ENCODE peak calls at places on chromosome 5, in six cellular contexts. K is sigmoid colon, N is heart right ventricle, D is mesenchymal stem cell, A is A549, L is fibroblast of lung. H is an unnamed sample.

GRCh38 chr5:112154940-112155686 is 264.0 kb downstream of the EPB41L4A start:
- DNase-seq in K (no peak), N (no peak), D (peak; percentile 17), A (no peak), L (no peak), H (no peak)

GRCh38 chr5:157574456-157575095 is 999 bp downstream of the ADAM19 start:
- DNase-seq in K (peak; percentile 76), N (peak; percentile 36), D (peak; percentile 53), A (no peak), L (no peak), H (no peak)

GRCh38 chr5:131171276-131171815 is 602 bp downstream of the LYRM7 start:
- DNase-seq in K (no peak), N (no peak), D (no peak), A (no peak), L (no peak), H (no peak)

GRCh38 chr5:115816226-115817042 is at the start of gene CDO1:
- DNase-seq in K (peak; percentile 71), N (peak; percentile 60), D (peak; percentile 68), A (no peak), L (peak; percentile 80), H (no peak)

GRCh38 chr5:33637011-33637410 is 196.2 kb downstream of the TARS1 start:
- DNase-seq in K (no peak), N (no peak), D (no peak), A (no peak), L (no peak), H (no peak)

GRCh38 chr5:79924936-79925893 is 65.8 kb downstream of the MTX3 start:
- DNase-seq in K (no peak), N (no peak), D (peak; percentile 2), A (no peak), L (peak; percentile 53), H (no peak)

GRCh38 chr5:33649801-33650482 is 209.2 kb downstream of the TARS1 start:
- DNase-seq in K (no peak), N (no peak), D (peak; percentile 39), A (no peak), L (peak; percentile 33), H (no peak)

GRCh38 chr5:32836176-32836575 is 125.1 kb downstream of the NPR3 start:
- DNase-seq in K (no peak), N (no peak), D (no peak), A (no peak), L (no peak), H (no peak)

GRCh38 chr5:68368686-68369359 is 153.3 kb downstream of the PIK3R1 start:
- DNase-seq in K (no peak), N (no peak), D (no peak), A (no peak), L (peak; percentile 11), H (no peak)

GRCh38 chr5:18281947-18282557 is 647.8 kb downstream of the TAF11L14 start:
- DNase-seq in K (no peak), N (no peak), D (peak; percentile 61), A (peak; percentile 67), L (peak; percentile 75), H (no peak)

GRCh38 chr5:94545870-94546625 is 72.4 kb downstream of the KIAA0825 start:
- DNase-seq in K (no peak), N (peak; percentile 5), D (no peak), A (no peak), L (no peak), H (no peak)

GRCh38 chr5:107486489-107486888 is 184.2 kb downstream of the EFNA5 start:
- DNase-seq in K (no peak), N (no peak), D (peak; percentile 80), A (no peak), L (no peak), H (no peak)

GRCh38 chr5:135549413-135549812 is 13.6 kb upstream of the NEUROG1 start:
- DNase-seq in K (no peak), N (no peak), D (no peak), A (no peak), L (no peak), H (no peak)

GRCh38 chr5:44387911-44388310 is 1.3 kb downstream of the FGF10 start:
- DNase-seq in K (no peak), N (no peak), D (no peak), A (no peak), L (no peak), H (no peak)

GRCh38 chr5:44389410-44389879 is at the start of gene FGF10:
- DNase-seq in K (peak; percentile 79), N (peak; percentile 4), D (peak; percentile 22), A (no peak), L (peak; percentile 40), H (no peak)

GRCh38 chr5:44388504-44389409 is 463 bp downstream of the FGF10 start:
- DNase-seq in K (peak; percentile 77), N (no peak), D (peak; percentile 23), A (no peak), L (peak; percentile 47), H (no peak)

GRCh38 chr5:44387391-44387790 is 1.8 kb downstream of the FGF10 start:
- DNase-seq in K (no peak), N (no peak), D (no peak), A (no peak), L (peak; percentile 52), H (no peak)

GRCh38 chr5:44390332-44390731 is 1.1 kb upstream of the FGF10 start:
- DNase-seq in K (no peak), N (no peak), D (no peak), A (no peak), L (no peak), H (no peak)
- H3K27ac ChIP-seq in K (peak overlapping the region; percentile 83), N (no peak overlapping the region), D (no peak overlapping the region), A (no peak overlapping the region), L (no peak overlapping the region), H (no peak overlapping the region)

GRCh38 chr5:172736524-172737135 is 34.4 kb downstream of the DUSP1 start:
- DNase-seq in K (no peak), N (no peak), D (peak; percentile 51), A (no peak), L (peak; percentile 34), H (no peak)
- H3K4me1 ChIP-seq in K (peaks cover 55% of the 10 kb centered on the region), N (peaks cover 36% of the 10 kb centered on the region), D (peaks cover 40% of the 10 kb centered on the region), A (peaks cover 33% of the 10 kb centered on the region), L (peaks cover 27% of the 10 kb centered on the region), H (peaks cover 37% of the 10 kb centered on the region)

GRCh38 chr5:146656638-146657037 is 140.6 kb upstream of the GPR151 start:
- DNase-seq in K (no peak), N (no peak), D (no peak), A (no peak), L (no peak), H (no peak)
- H3K27ac ChIP-seq in K (no peak overlapping the region), N (no peak overlapping the region), D (no peak overlapping the region), A (no peak overlapping the region), L (no peak overlapping the region), H (no peak overlapping the region)

GRCh38 chr5:149782018-149782899 is 52.1 kb downstream of the PPARGC1B start:
- DNase-seq in K (no peak), N (peak; percentile 63), D (no peak), A (no peak), L (no peak), H (no peak)
- H3K4me1 ChIP-seq in K (peaks cover 79% of the 10 kb centered on the region), N (peaks cover 64% of the 10 kb centered on the region), D (peaks cover 8% of the 10 kb centered on the region), A (peaks cover 13% of the 10 kb centered on the region), L (no peaks in the 10 kb centered on the region), H (no peaks in the 10 kb centered on the region)

DNA sequence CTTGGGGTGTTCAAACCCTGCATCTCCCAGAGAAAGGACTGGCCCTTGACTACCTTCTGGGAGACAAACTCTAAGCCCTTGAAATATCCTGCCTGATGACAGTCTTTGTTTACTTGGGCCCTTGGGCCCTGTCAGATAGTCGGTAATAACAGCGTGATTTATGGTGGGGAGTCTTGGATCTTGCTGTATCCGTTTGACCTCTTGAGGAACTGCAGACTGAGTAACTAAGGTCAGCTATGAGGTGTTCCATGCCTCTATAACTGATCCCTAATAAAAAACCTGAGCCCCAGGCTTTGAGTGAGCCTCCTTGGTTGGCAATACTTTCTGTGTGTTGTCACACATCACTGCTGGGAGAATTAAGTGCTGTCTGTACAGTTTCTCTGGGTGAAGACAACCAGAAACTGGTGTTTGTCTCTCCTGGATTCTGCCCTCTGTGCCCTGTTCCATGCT is 56.3 kb upstream of the ANKRD33B start:
- DNase-seq in K (no peak), N (no peak), D (peak; percentile 85), A (peak; percentile 79), L (peak; percentile 54), H (no peak)
- H3K27ac ChIP-seq in K (no peak overlapping the region), N (no peak overlapping the region), D (peak overlapping the region; percentile 65), A (peak overlapping the region; percentile 49), L (no peak overlapping the region), H (no peak overlapping the region)

GRCh38 chr5:1507961-1508678 is 15.6 kb downstream of the LPCAT1 start:
- DNase-seq in K (peak; percentile 61), N (no peak), D (no peak), A (no peak), L (no peak), H (peak; percentile 55)

GRCh38 chr5:1508679-1509290 is 15.0 kb downstream of the LPCAT1 start:
- DNase-seq in K (peak; percentile 55), N (no peak), D (no peak), A (no peak), L (peak; percentile 68), H (no peak)

GRCh38 chr5:1507016-1507375 is 16.8 kb downstream of the LPCAT1 start:
- DNase-seq in K (no peak), N (no peak), D (no peak), A (no peak), L (no peak), H (no peak)

GRCh38 chr5:1506242-1507015 is 17.3 kb downstream of the LPCAT1 start:
- DNase-seq in K (no peak), N (no peak), D (no peak), A (no peak), L (no peak), H (no peak)

GRCh38 chr5:1507457-1507856 is 16.3 kb downstream of the LPCAT1 start:
- DNase-seq in K (peak; percentile 54), N (no peak), D (no peak), A (no peak), L (no peak), H (no peak)
- H3K4me1 ChIP-seq in K (no peaks in the 10 kb centered on the region), N (no peaks in the 10 kb centered on the region), D (peaks cover 11% of the 10 kb centered on the region), A (peaks cover 10% of the 10 kb centered on the region), L (peaks cover 9% of the 10 kb centered on the region), H (no peaks in the 10 kb centered on the region)

GRCh38 chr5:1270426-1270825 is 24.4 kb downstream of the TERT start:
- DNase-seq in K (no peak), N (no peak), D (no peak), A (no peak), L (no peak), H (no peak)
- H3K27ac ChIP-seq in K (no peak overlapping the region), N (no peak overlapping the region), D (no peak overlapping the region), A (no peak overlapping the region), L (no peak overlapping the region), H (no peak overlapping the region)

GRCh38 chr5:58076473-58077257 is 383.2 kb downstream of the PLK2 start:
- DNase-seq in K (no peak), N (no peak), D (no peak), A (no peak), L (no peak), H (no peak)

GRCh38 chr5:58075907-58076306 is 384.0 kb downstream of the PLK2 start:
- DNase-seq in K (no peak), N (no peak), D (no peak), A (no peak), L (no peak), H (no peak)

GRCh38 chr5:58077387-58077786 is 382.5 kb downstream of the PLK2 start:
- DNase-seq in K (no peak), N (no peak), D (no peak), A (no peak), L (no peak), H (no peak)

GRCh38 chr5:58080573-58080972 is 379.3 kb downstream of the PLK2 start:
- DNase-seq in K (no peak), N (no peak), D (peak; percentile 71), A (no peak), L (peak; percentile 30), H (no peak)

GRCh38 chr5:58077966-58078365 is 381.9 kb downstream of the PLK2 start:
- DNase-seq in K (no peak), N (no peak), D (no peak), A (no peak), L (no peak), H (no peak)
- H3K4me1 ChIP-seq in K (peaks cover 1% of the 10 kb centered on the region), N (peaks cover 37% of the 10 kb centered on the region), D (peaks cover 2% of the 10 kb centered on the region), A (peaks cover 42% of the 10 kb centered on the region), L (no peaks in the 10 kb centered on the region), H (peaks cover 7% of the 10 kb centered on the region)